ENCODE peak calls at places on chromosomes 1 and 21, in five cellular contexts. B is glomerular endothelial cell, F is T-cell, U is sigmoid colon, P is mesenchymal stem cell. W is an unnamed sample.

GRCh38 chr1:167043752-167044488 is 46.3 kb downstream of the GPA33 start:
- DNase-seq in B (no peak), P (peak; percentile 4), U (peak; percentile 86), F (peak; percentile 60), W (peak; percentile 48)

GRCh38 chr1:182847105-182847504 is 8.0 kb downstream of the DHX9 start:
- DNase-seq in F (no peak), P (no peak), B (no peak), U (no peak), W (no peak)

GRCh38 chr1:47186267-47187185 is 3.3 kb downstream of the PDZK1IP1 start:
- DNase-seq in P (no peak), B (no peak), U (no peak), F (no peak), W (no peak)

GRCh38 chr1:2642131-2642559 is 9.3 kb upstream of the MMEL1 start:
- DNase-seq in F (no peak), P (no peak), U (peak; percentile 70), B (no peak), W (no peak)

GRCh38 chr21:37551406-37552355 is 185.1 kb downstream of the DYRK1A start:
- DNase-seq in U (peak; percentile 76), F (no peak), B (no peak), P (peak; percentile 9), W (no peak)

GRCh38 chr1:3746784-3747521 is 5.3 kb upstream of the CCDC27 start:
- DNase-seq in B (no peak), U (peak; percentile 93), P (peak; percentile 73), F (peak; percentile 75), W (peak; percentile 46)

GRCh38 chr21:28712396-28712795 is 280.3 kb downstream of the LTN1 start:
- DNase-seq in F (no peak), U (no peak), B (no peak), P (no peak), W (no peak)

GRCh38 chr1:167301355-167301754 is 80.7 kb downstream of the POU2F1 start:
- DNase-seq in U (no peak), F (no peak), P (no peak), B (no peak), W (no peak)

GRCh38 chr1:204961765-204962419 is 81.1 kb upstream of the CNTN2 start:
- DNase-seq in P (no peak), F (no peak), B (no peak), U (no peak), W (no peak)

GRCh38 chr1:219837274-219837993 is 90.9 kb downstream of the SLC30A10 start:
- DNase-seq in B (peak; percentile 23), F (no peak), P (peak; percentile 48), U (no peak), W (peak; percentile 31)

GRCh38 chr1:111843177-111843576 is 87.5 kb downstream of the DDX20 start:
- DNase-seq in B (no peak), P (no peak), U (no peak), F (no peak), W (no peak)

GRCh38 chr1:248696261-248696660 is 6.3 kb downstream of the OR14I1 start:
- DNase-seq in P (no peak), B (no peak), U (no peak), F (no peak), W (peak; percentile 2)

GRCh38 chr21:42061866-42062542 is 9.1 kb upstream of the UMODL1 start:
- DNase-seq in U (no peak), F (peak; percentile 80), B (no peak), P (no peak), W (no peak)

GRCh38 chr1:37795340-37796110 is 1.9 kb downstream of the MANEAL start:
- DNase-seq in F (no peak), U (no peak), P (peak; percentile 51), B (no peak), W (peak; percentile 54)

GRCh38 chr1:119968601-119969000 is 72.3 kb upstream of the ADAM30 start:
- DNase-seq in F (no peak), B (no peak), P (no peak), U (no peak), W (no peak)

GRCh38 chr1:6273380-6273891 is 12.5 kb upstream of the GPR153 start:
- DNase-seq in F (no peak), P (peak; percentile 74), B (no peak), U (no peak), W (peak; percentile 73)

GRCh38 chr21:42019101-42019605 is 9.0 kb upstream of the ZBTB21 start:
- DNase-seq in P (no peak), B (no peak), U (peak; percentile 41), F (no peak), W (no peak)

GRCh38 chr1:203612932-203613682 is 13.5 kb upstream of the ATP2B4 start:
- DNase-seq in F (no peak), B (no peak), U (no peak), P (no peak), W (no peak)

GRCh38 chr1:228151526-228151925 is 1.8 kb downstream of the GJC2 start:
- DNase-seq in B (no peak), F (no peak), P (no peak), U (peak; percentile 68), W (no peak)

GRCh38 chr1:94739521-94740061 is 80.6 kb upstream of the SLC44A3 start:
- DNase-seq in U (no peak), B (no peak), P (peak; percentile 99), F (no peak), W (no peak)

GRCh38 chr1:167565922-167566321 is 12.4 kb upstream of the CREG1 start:
- DNase-seq in F (no peak), B (no peak), P (no peak), U (no peak), W (no peak)

GRCh38 chr1:150887018-150887417 is at the start of gene CTXND2:
- DNase-seq in P (no peak), F (no peak), U (no peak), B (no peak), W (no peak)

GRCh38 chr21:38358666-38359065 is 101.9 kb downstream of the KCNJ15 start:
- DNase-seq in P (no peak), B (no peak), U (no peak), F (no peak), W (no peak)

GRCh38 chr21:34227386-34227852 is 136.4 kb upstream of the KCNE2 start:
- DNase-seq in P (peak; percentile 73), F (no peak), U (no peak), B (no peak), W (no peak)

GRCh38 chr1:67803380-67804279 is 29.6 kb downstream of the GNG12 start:
- DNase-seq in F (no peak), U (no peak), P (no peak), B (no peak), W (no peak)

GRCh38 chr1:91555821-91556531 is 55.3 kb downstream of the CDC7 start:
- DNase-seq in F (peak; percentile 74), B (no peak), P (peak; percentile 83), U (no peak), W (no peak)

GRCh38 chr1:108016451-108016920 is 51.5 kb upstream of the VAV3 start:
- DNase-seq in B (no peak), F (no peak), P (peak; percentile 82), U (no peak), W (peak; percentile 86)

GRCh38 chr1:53294557-53294956 is 33.3 kb downstream of the LRP8 start:
- DNase-seq in F (no peak), U (no peak), P (peak; percentile 48), B (no peak), W (peak; percentile 18)

GRCh38 chr1:89635825-89636815 is 3.2 kb downstream of the LRRC8C start:
- DNase-seq in B (peak; percentile 61), P (peak; percentile 74), F (no peak), U (no peak), W (peak; percentile 30)